ENCODE peak calls at places on chromosomes 13 and 19, in six cellular contexts. N is naive B cell, J is HS-27A, Y is left cardiac atrium, S is uterus, Z is kidney. V is an unnamed sample.

GRCh38 chr13:49649244-49649962 is 21.1 kb downstream of the ARL11 start:
- DNase-seq in Y (no peak), S (no peak), J (no peak), Z (no peak), N (no peak), V (no peak)

GRCh38 chr19:12838182-12838890 is at the start of gene MAST1:
- DNase-seq in J (no peak), Z (no peak), N (peak; percentile 42), Y (peak; percentile 26), S (no peak), V (no peak)

GRCh38 chr13:33388254-33388998 is 102.9 kb upstream of the STARD13 start:
- DNase-seq in Z (no peak), N (no peak), S (no peak), Y (no peak), J (no peak), V (no peak)

GRCh38 chr13:110698689-110699088 is 7.2 kb downstream of the CARS2 start:
- DNase-seq in Z (no peak), J (no peak), N (no peak), S (no peak), Y (no peak), V (no peak)

GRCh38 chr13:80235131-80235530 is 105.8 kb downstream of the SPRY2 start:
- DNase-seq in Z (no peak), N (no peak), S (no peak), J (no peak), Y (no peak), V (peak; percentile 51)

GRCh38 chr13:99686944-99687382 is 185.7 kb downstream of the TM9SF2 start:
- DNase-seq in Y (no peak), Z (no peak), S (no peak), N (no peak), J (no peak), V (no peak)

GRCh38 chr13:22422712-22423111 is 751.8 kb downstream of the FGF9 start:
- DNase-seq in N (no peak), Y (no peak), Z (no peak), S (no peak), J (no peak), V (no peak)

GRCh38 chr19:1027020-1027952 is 878 bp downstream of the CNN2 start:
- DNase-seq in Y (no peak), Z (no peak), S (no peak), N (peak; percentile 70), J (no peak), V (no peak)

GRCh38 chr19:45474191-45474940 is 6.6 kb downstream of the FOSB start:
- DNase-seq in N (peak; percentile 68), J (no peak), S (no peak), Y (no peak), Z (no peak), V (no peak)

GRCh38 chr13:80338781-80339577 is 1.9 kb downstream of the SPRY2 start:
- DNase-seq in Y (peak; percentile 76), J (no peak), N (peak; percentile 34), Z (peak; percentile 95), S (peak; percentile 66), V (no peak)

GRCh38 chr19:3849092-3849491 is 19.7 kb downstream of the ZFR2 start:
- DNase-seq in Y (no peak), J (no peak), Z (no peak), N (peak; percentile 21), S (no peak), V (no peak)

GRCh38 chr13:21478881-21479808 is 20.0 kb upstream of the ZDHHC20 start:
- DNase-seq in S (no peak), Z (no peak), Y (no peak), N (peak; percentile 53), J (peak; percentile 40), V (peak; percentile 70)

GRCh38 chr13:52760078-52760477 is 20.5 kb upstream of the CNMD start:
- DNase-seq in Z (no peak), J (no peak), N (no peak), S (no peak), Y (no peak), V (no peak)

GRCh38 chr19:44792286-44792685 is 14.6 kb downstream of the CBLC start:
- DNase-seq in S (no peak), Z (no peak), Y (no peak), J (no peak), N (no peak), V (no peak)

GRCh38 chr13:26561636-26562537 is 4.4 kb downstream of the WASF3 start:
- DNase-seq in Z (no peak), Y (no peak), N (no peak), S (no peak), J (no peak), V (no peak)

GRCh38 chr13:41995946-41996345 is 35.0 kb upstream of the VWA8 start:
- DNase-seq in Y (peak; percentile 28), Z (no peak), S (no peak), J (no peak), N (no peak), V (no peak)

GRCh38 chr13:44051923-44052322 is 172.2 kb downstream of the LACC1 start:
- DNase-seq in S (no peak), Y (no peak), J (no peak), N (no peak), Z (no peak), V (no peak)

GRCh38 chr19:48950159-48950558 is 4.5 kb upstream of the BAX start:
- DNase-seq in J (no peak), Z (no peak), S (no peak), Y (no peak), N (no peak), V (no peak)

GRCh38 chr19:46133101-46133627 is 8.7 kb upstream of the IGFL3 start:
- DNase-seq in Z (no peak), S (peak; percentile 41), Y (peak; percentile 34), J (peak; percentile 8), N (no peak), V (peak; percentile 98)

GRCh38 chr13:51453959-51454703 is 1.3 kb upstream of the INTS6 start:
- DNase-seq in J (no peak), S (peak; percentile 33), Z (no peak), Y (peak; percentile 43), N (no peak), V (no peak)

GRCh38 chr13:30065181-30065580 is 214.8 kb upstream of the UBL3 start:
- DNase-seq in S (no peak), Y (no peak), Z (no peak), N (no peak), J (no peak), V (no peak)

GRCh38 chr19:45876411-45877197 is 9.3 kb downstream of the IRF2BP1 start:
- DNase-seq in J (no peak), Z (peak; percentile 85), N (no peak), Y (peak; percentile 59), S (no peak), V (no peak)